ENCODE peak calls at places on chromosomes 13 and 19, in nine cellular contexts. F is choroid plexus epithelial cell; W is RWPE1; A is hepatocyte; C is effector memory CD8-positive, alpha-beta T cell; Q is COR-L47; V is pancreas; G is myocyte; N is GM04503. S is an unnamed sample.

GRCh38 chr13:113792821-113793717 is 34.0 kb downstream of the TMEM255B start:
- DNase-seq in F (no peak), W (no peak), A (no peak), C (no peak), Q (no peak), V (peak; percentile 42), G (no peak), N (no peak), S (peak; percentile 67)

GRCh38 chr19:5094768-5095567 is 126.1 kb downstream of the KDM4B start:
- DNase-seq in F (no peak), W (no peak), A (no peak), C (no peak), Q (no peak), V (no peak), G (peak; percentile 67), N (no peak), S (no peak)

GRCh38 chr19:51572908-51573307 is 1.8 kb downstream of the ZNF175 start:
- DNase-seq in F (peak; percentile 62), W (no peak), A (no peak), C (no peak), Q (no peak), V (no peak), G (peak; percentile 36), N (peak; percentile 59), S (no peak)

GRCh38 chr13:28528848-28529247 is 33.9 kb upstream of the FLT1 start:
- DNase-seq in F (no peak), W (no peak), A (no peak), C (no peak), Q (no peak), V (no peak), G (peak; percentile 32), N (no peak), S (no peak)

GRCh38 chr13:106610511-106610910 is 42.6 kb upstream of the ARGLU1 start:
- DNase-seq in F (peak; percentile 58), W (peak; percentile 37), A (peak; percentile 42), C (no peak), Q (no peak), V (no peak), G (peak; percentile 15), N (no peak), S (no peak)

GRCh38 chr13:40132249-40132648 is 476.8 kb downstream of the COG6 start:
- DNase-seq in F (no peak), W (no peak), A (no peak), C (no peak), Q (no peak), V (no peak), G (no peak), N (no peak), S (no peak)

GRCh38 chr19:4327252-4327876 is 11.3 kb downstream of the STAP2 start:
- DNase-seq in F (peak; percentile 78), W (no peak), A (peak; percentile 81), C (peak; percentile 63), Q (no peak), V (peak; percentile 92), G (peak; percentile 19), N (no peak), S (no peak)

GRCh38 chr13:33172400-33172799 is 113.2 kb downstream of the STARD13 start:
- DNase-seq in F (peak; percentile 98), W (no peak), A (no peak), C (no peak), Q (no peak), V (no peak), G (peak; percentile 45), N (no peak), S (no peak)

GRCh38 chr13:98581971-98582702 is 5.2 kb upstream of the STK24 start:
- DNase-seq in F (peak; percentile 73), W (no peak), A (peak; percentile 48), C (no peak), Q (no peak), V (no peak), G (peak; percentile 57), N (no peak), S (no peak)

GRCh38 chr13:109761695-109762094 is 24.7 kb downstream of the IRS2 start:
- DNase-seq in F (no peak), W (peak; percentile 53), A (no peak), C (no peak), Q (no peak), V (no peak), G (no peak), N (no peak), S (no peak)

GRCh38 chr19:2719910-2720776 is 1.0 kb downstream of the DIRAS1 start:
- DNase-seq in F (peak; percentile 22), W (no peak), A (no peak), C (no peak), Q (no peak), V (peak; percentile 75), G (peak; percentile 52), N (peak; percentile 18), S (no peak)

GRCh38 chr13:30792257-30793000 is 57.1 kb downstream of the ALOX5AP start:
- DNase-seq in F (peak; percentile 98), W (peak; percentile 91), A (peak; percentile 81), C (no peak), Q (peak; percentile 26), V (peak; percentile 71), G (peak; percentile 93), N (peak; percentile 72), S (no peak)

GRCh38 chr13:81916471-81916870 is 1575.5 kb upstream of the SPRY2 start:
- DNase-seq in F (peak; percentile 12), W (no peak), A (no peak), C (no peak), Q (no peak), V (no peak), G (no peak), N (no peak), S (no peak)

GRCh38 chr19:5154129-5154798 is 185.4 kb downstream of the KDM4B start:
- DNase-seq in F (peak; percentile 19), W (no peak), A (peak; percentile 58), C (peak; percentile 33), Q (no peak), V (peak; percentile 75), G (peak; percentile 30), N (no peak), S (no peak)

GRCh38 chr13:112740502-112741131 is 50.8 kb downstream of the ATP11A start:
- DNase-seq in F (peak; percentile 80), W (no peak), A (peak; percentile 52), C (no peak), Q (no peak), V (no peak), G (peak; percentile 70), N (peak; percentile 83), S (peak; percentile 88)

GRCh38 chr13:26425439-26426358 is 131.8 kb upstream of the WASF3 start:
- DNase-seq in F (peak; percentile 62), W (no peak), A (peak; percentile 25), C (no peak), Q (peak; percentile 33), V (no peak), G (peak; percentile 22), N (no peak), S (no peak)

GRCh38 chr19:46726551-46726950 is 9.6 kb upstream of the PRKD2 start:
- DNase-seq in F (no peak), W (no peak), A (no peak), C (no peak), Q (no peak), V (no peak), G (no peak), N (no peak), S (no peak)

GRCh38 chr13:50320297-50320862 is 305.1 kb downstream of the KCNRG start:
- DNase-seq in F (peak; percentile 50), W (peak; percentile 14), A (peak; percentile 38), C (no peak), Q (no peak), V (no peak), G (peak; percentile 18), N (peak; percentile 36), S (no peak)

GRCh38 chr19:54030895-54031586 is 32.7 kb downstream of the VSTM1 start:
- DNase-seq in F (peak; percentile 52), W (no peak), A (no peak), C (no peak), Q (no peak), V (no peak), G (peak; percentile 42), N (no peak), S (no peak)

GRCh38 chr19:6654347-6655310 is 15.3 kb downstream of the TNFSF14 start:
- DNase-seq in F (no peak), W (no peak), A (no peak), C (peak; percentile 40), Q (no peak), V (no peak), G (no peak), N (no peak), S (no peak)

GRCh38 chr19:41807176-41807575 is 10.8 kb downstream of the CEACAM3 start:
- DNase-seq in F (no peak), W (no peak), A (no peak), C (no peak), Q (no peak), V (no peak), G (no peak), N (no peak), S (no peak)

GRCh38 chr19:15266683-15267082 is 34.4 kb upstream of the EPHX3 start:
- DNase-seq in F (no peak), W (no peak), A (no peak), C (no peak), Q (no peak), V (no peak), G (no peak), N (no peak), S (no peak)

GRCh38 chr19:42635233-42635539 is 40.5 kb upstream of the CEACAM8 start:
- DNase-seq in F (no peak), W (no peak), A (no peak), C (no peak), Q (no peak), V (peak; percentile 20), G (no peak), N (no peak), S (no peak)

GRCh38 chr19:21566073-21566472 is 60.7 kb downstream of the ZNF429 start:
- DNase-seq in F (no peak), W (peak; percentile 46), A (no peak), C (no peak), Q (no peak), V (no peak), G (no peak), N (no peak), S (no peak)

GRCh38 chr19:55626350-55626749 is 2.0 kb upstream of the ZNF784 start:
- DNase-seq in F (no peak), W (no peak), A (no peak), C (peak; percentile 47), Q (no peak), V (no peak), G (no peak), N (no peak), S (no peak)

GRCh38 chr19:39676004-39676403 is 20.3 kb downstream of the LGALS16 start:
- DNase-seq in F (no peak), W (no peak), A (no peak), C (no peak), Q (no peak), V (no peak), G (no peak), N (no peak), S (no peak)

S was measured in cardiac septum.